ENCODE peak calls at places on chromosomes 5 and 9, in six cellular contexts. J, U, I, O, Z and D are unnamed samples.

GRCh38 chr5:139663752-139664151 is 15.6 kb downstream of the CXXC5 start:
- DNase-seq in J (no peak), U (no peak), I (no peak), Z (no peak), O (no peak), D (no peak)

GRCh38 chr5:174086751-174087150 is 41.2 kb downstream of the NSG2 start:
- DNase-seq in O (no peak), U (no peak), I (no peak), J (no peak), Z (no peak), D (no peak)

GRCh38 chr5:168528521-168529360 is at the start of gene FBLL1:
- DNase-seq in O (no peak), Z (no peak), U (peak), J (no peak), I (peak), D (no peak)

GRCh38 chr5:91794856-91795548 is 411.9 kb upstream of the ARRDC3 start:
- DNase-seq in U (no peak), J (no peak), Z (no peak), I (no peak), O (no peak), D (no peak)

GRCh38 chr9:132506907-132507669 is 75.3 kb upstream of the BARHL1 start:
- DNase-seq in J (no peak), U (no peak), Z (no peak), O (no peak), I (no peak), D (no peak)

GRCh38 chr9:1979815-1980367 is 35.3 kb upstream of the SMARCA2 start:
- DNase-seq in Z (no peak), U (no peak), J (no peak), I (peak), O (no peak), D (no peak)

GRCh38 chr5:163407034-163407652 is 30.3 kb upstream of the CCNG1 start:
- DNase-seq in J (peak), O (no peak), Z (no peak), I (no peak), U (peak), D (no peak)

GRCh38 chr9:123425261-123425821 is 69.3 kb downstream of the CRB2 start:
- DNase-seq in I (no peak), O (no peak), U (no peak), Z (no peak), J (no peak), D (no peak)

GRCh38 chr9:97969014-97969413 is 14.1 kb upstream of the ANP32B start:
- DNase-seq in I (no peak), Z (no peak), U (no peak), J (no peak), O (no peak), D (no peak)

GRCh38 chr9:86764230-86765039 is 182.9 kb downstream of the GAS1 start:
- DNase-seq in J (no peak), Z (no peak), U (no peak), O (no peak), I (no peak), D (no peak)

GRCh38 chr5:74953961-74954720 is 88.0 kb upstream of the FAM169A start:
- DNase-seq in J (no peak), I (no peak), Z (no peak), O (no peak), U (peak), D (no peak)

GRCh38 chr9:6243746-6244145 is 28.1 kb downstream of the IL33 start:
- DNase-seq in J (no peak), O (no peak), I (no peak), U (no peak), Z (no peak), D (no peak)

GRCh38 chr5:107820339-107820880 is 149.7 kb upstream of the EFNA5 start:
- DNase-seq in I (no peak), Z (no peak), J (no peak), O (no peak), U (no peak), D (no peak)